ENCODE peak calls at places on chromosomes 2 and 18, in five cellular contexts. M, K, L, T and R are unnamed samples.

GRCh38 chr2:229586746-229587705 is 127.3 kb downstream of the DNER start:
- DNase-seq in M (peak), K (peak), L (peak), T (peak), R (peak)

GRCh38 chr2:168673265-168674222 is 128.9 kb upstream of the NOSTRIN start:
- DNase-seq in M (no peak), K (no peak), L (no peak), T (no peak), R (no peak)

GRCh38 chr18:13136689-13137040 is 81.9 kb upstream of the LDLRAD4 start:
- DNase-seq in M (peak), K (no peak), L (no peak), T (no peak), R (peak)

GRCh38 chr18:54883816-54884604 is 55.7 kb downstream of the RAB27B start:
- DNase-seq in M (no peak), K (peak), L (no peak), T (no peak), R (no peak)

GRCh38 chr18:66645983-66646382 is 42.1 kb upstream of the CDH19 start:
- DNase-seq in M (no peak), K (no peak), L (no peak), T (no peak), R (no peak)

GRCh38 chr2:33909945-33910344 is 310.8 kb upstream of the FAM98A start:
- DNase-seq in M (no peak), K (no peak), L (no peak), T (no peak), R (no peak)

GRCh38 chr18:32289480-32290075 is 99.7 kb downstream of the MEP1B start:
- DNase-seq in M (peak), K (peak), L (peak), T (peak), R (peak)

GRCh38 chr2:10285191-10285577 is 17.5 kb upstream of the HPCAL1 start:
- DNase-seq in M (no peak), K (no peak), L (no peak), T (no peak), R (no peak)

GRCh38 chr2:71647346-71647745 is 194.0 kb downstream of the DYSF start:
- DNase-seq in M (no peak), K (no peak), L (no peak), T (no peak), R (no peak)

GRCh38 chr2:157486596-157487270 is 42.8 kb upstream of the CYTIP start:
- DNase-seq in M (no peak), K (peak), L (no peak), T (no peak), R (no peak)

GRCh38 chr2:117858892-117859531 is 44.5 kb downstream of the DDX18 start:
- DNase-seq in M (peak), K (no peak), L (no peak), T (no peak), R (peak)

GRCh38 chr2:124024491-124025348 is at the start of gene CNTNAP5:
- DNase-seq in M (peak), K (no peak), L (peak), T (no peak), R (peak)

GRCh38 chr2:196172976-196173375 is 1.6 kb upstream of the STK17B start:
- DNase-seq in M (no peak), K (no peak), L (no peak), T (no peak), R (no peak)

GRCh38 chr2:60516383-60516811 is 37.1 kb downstream of the BCL11A start:
- DNase-seq in M (peak), K (peak), L (no peak), T (peak), R (no peak)

GRCh38 chr2:75464348-75464946 is 96.3 kb downstream of the EVA1A start:
- DNase-seq in M (no peak), K (peak), L (no peak), T (no peak), R (no peak)

GRCh38 chr2:54483426-54483825 is 27.3 kb downstream of the SPTBN1 start:
- DNase-seq in M (no peak), K (no peak), L (no peak), T (no peak), R (no peak)

GRCh38 chr2:33372940-33373553 is 103.4 kb upstream of the RASGRP3 start:
- DNase-seq in M (no peak), K (peak), L (peak), T (peak), R (no peak)

GRCh38 chr2:12389354-12390045 is 327.2 kb upstream of the TRIB2 start:
- DNase-seq in M (no peak), K (peak), L (no peak), T (peak), R (no peak)

GRCh38 chr2:1607971-1608688 is 136.2 kb downstream of the PXDN start:
- DNase-seq in M (no peak), K (peak), L (no peak), T (no peak), R (no peak)

GRCh38 chr2:209596275-209596674 is 172.4 kb downstream of the MAP2 start:
- DNase-seq in M (no peak), K (no peak), L (no peak), T (no peak), R (no peak)

DNA sequence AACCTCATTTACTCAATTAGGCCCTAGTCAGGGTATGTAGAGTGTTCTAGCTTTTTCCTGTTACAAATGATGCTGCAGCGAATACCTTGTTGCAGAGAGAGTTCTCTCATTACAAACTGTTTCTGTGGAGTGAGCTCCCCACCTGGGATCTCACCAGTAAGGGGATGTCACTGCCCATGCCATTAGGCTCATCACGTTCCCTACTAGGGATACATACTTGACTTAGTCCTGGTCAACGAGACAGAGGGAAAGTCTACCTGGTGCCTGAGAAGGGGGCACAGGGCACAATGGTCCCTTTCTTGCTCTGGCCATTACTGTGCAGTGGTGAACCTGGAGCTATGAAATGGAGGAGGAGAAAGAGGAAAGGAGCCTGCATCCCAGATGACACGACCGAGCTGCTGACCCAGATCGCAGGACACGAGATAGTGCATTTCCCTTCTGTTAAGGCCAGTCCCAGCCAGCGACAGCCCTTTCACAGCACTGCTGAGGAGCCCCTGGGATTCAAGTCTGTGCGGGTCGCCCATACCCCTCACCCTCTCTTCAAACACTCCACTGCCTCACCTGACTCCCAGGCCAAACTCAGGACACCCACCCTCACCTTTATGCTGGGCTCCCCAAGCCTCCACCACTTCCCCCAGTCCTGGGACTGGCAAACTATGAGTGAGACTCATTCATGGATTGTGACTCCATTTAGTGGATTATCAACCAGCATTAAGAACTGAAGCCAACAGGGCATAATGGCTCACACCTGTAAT is 16.0 kb downstream of the MALL start:
- DNase-seq in M (peak), K (no peak), L (no peak), T (no peak), R (peak)
- H2BK120ac ChIP-seq in M (no peak), K (peak), L (no peak), T (no peak), R (no peak)

DNA sequence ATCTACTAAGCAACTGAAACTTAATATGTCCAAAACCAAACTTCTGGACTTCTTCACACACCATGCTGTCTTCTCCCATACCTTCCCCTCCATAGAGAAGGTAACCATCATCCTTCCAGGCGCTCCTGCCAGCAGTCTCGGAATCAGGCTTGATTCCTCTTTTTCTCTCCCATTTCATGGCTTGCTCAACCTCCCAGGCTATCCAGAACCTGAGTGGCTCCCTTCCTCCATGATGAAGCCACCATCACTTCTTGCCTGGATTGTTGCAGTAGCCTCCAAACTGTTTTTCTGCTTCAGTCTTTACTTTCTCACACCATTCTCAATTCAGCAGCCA is 40.1 kb upstream of the NDUFV2 start:
- DNase-seq in M (no peak), K (no peak), L (no peak), T (no peak), R (no peak)
- H2BK120ac ChIP-seq in M (no peak), K (no peak), L (no peak), T (no peak), R (no peak)

GRCh38 chr2:65349863-65350262 is 82.5 kb downstream of the SPRED2 start:
- DNase-seq in M (no peak), K (peak), L (no peak), T (no peak), R (no peak)

GRCh38 chr2:65350714-65351113 is 81.7 kb downstream of the SPRED2 start:
- DNase-seq in M (peak), K (no peak), L (no peak), T (peak), R (no peak)

GRCh38 chr2:65351948-65352595 is 80.3 kb downstream of the SPRED2 start:
- DNase-seq in M (no peak), K (no peak), L (no peak), T (no peak), R (no peak)

GRCh38 chr2:65353046-65353445 is 79.4 kb downstream of the SPRED2 start:
- DNase-seq in M (peak), K (no peak), L (no peak), T (no peak), R (no peak)

GRCh38 chr2:65351234-65351947 is 81.0 kb downstream of the SPRED2 start:
- DNase-seq in M (no peak), K (peak), L (no peak), T (no peak), R (no peak)
- H2BK120ac ChIP-seq in M (no peak), K (no peak), L (no peak), T (no peak), R (no peak)

DNA sequence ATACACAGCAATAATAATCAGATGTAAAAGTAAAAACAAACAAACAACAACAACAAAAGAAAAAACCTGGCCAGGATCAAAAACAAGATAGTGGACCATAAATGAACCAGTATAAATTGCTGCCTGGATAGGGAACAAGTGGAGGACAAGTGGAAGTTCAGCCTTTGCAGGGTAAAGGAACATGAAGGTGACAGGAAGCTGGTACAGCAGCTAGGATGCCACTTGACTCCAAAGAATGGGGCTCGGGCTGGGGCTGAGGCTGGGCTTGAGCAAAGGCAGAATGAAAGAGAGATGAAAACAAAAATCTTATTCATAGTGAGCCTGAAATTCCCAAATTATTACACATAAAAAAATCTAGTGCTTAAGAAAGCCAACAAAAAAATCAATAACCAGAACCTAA is 146.5 kb downstream of the CDH2 start:
- DNase-seq in M (no peak), K (no peak), L (no peak), T (no peak), R (no peak)
- H2BK120ac ChIP-seq in M (no peak), K (no peak), L (no peak), T (no peak), R (no peak)

GRCh38 chr18:10017048-10017447 is 103.2 kb downstream of the VAPA start:
- DNase-seq in M (no peak), K (no peak), L (no peak), T (no peak), R (no peak)

GRCh38 chr18:10013621-10014543 is 100.1 kb downstream of the VAPA start:
- DNase-seq in M (no peak), K (no peak), L (no peak), T (no peak), R (no peak)

GRCh38 chr18:10015941-10016819 is 102.4 kb downstream of the VAPA start:
- DNase-seq in M (no peak), K (peak), L (no peak), T (peak), R (no peak)

GRCh38 chr18:10012526-10012925 is 98.7 kb downstream of the VAPA start:
- DNase-seq in M (no peak), K (no peak), L (no peak), T (no peak), R (no peak)

DNA sequence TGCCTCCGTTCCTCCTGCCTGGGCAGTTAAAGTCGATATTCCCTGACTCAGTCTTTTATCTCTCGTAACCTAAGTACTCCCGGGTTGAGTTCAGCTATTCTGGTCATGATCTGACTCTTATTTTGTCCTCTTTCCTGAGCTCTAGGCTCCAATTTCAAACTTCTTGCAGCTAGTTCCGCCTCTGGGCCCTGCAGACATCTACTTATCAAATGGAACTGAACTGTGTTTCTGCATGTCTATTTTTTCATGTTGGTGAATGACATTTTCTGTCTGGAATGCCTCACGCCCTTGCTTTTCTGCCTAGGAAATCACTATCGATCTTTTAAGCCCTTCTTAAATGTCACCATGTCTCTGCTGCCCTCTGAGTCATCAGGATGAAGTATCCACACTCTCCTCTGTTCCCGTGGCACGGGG is 101.5 kb downstream of the VAPA start:
- DNase-seq in M (no peak), K (peak), L (no peak), T (peak), R (no peak)
- H2BK120ac ChIP-seq in M (no peak), K (peak), L (no peak), T (no peak), R (no peak)

DNA sequence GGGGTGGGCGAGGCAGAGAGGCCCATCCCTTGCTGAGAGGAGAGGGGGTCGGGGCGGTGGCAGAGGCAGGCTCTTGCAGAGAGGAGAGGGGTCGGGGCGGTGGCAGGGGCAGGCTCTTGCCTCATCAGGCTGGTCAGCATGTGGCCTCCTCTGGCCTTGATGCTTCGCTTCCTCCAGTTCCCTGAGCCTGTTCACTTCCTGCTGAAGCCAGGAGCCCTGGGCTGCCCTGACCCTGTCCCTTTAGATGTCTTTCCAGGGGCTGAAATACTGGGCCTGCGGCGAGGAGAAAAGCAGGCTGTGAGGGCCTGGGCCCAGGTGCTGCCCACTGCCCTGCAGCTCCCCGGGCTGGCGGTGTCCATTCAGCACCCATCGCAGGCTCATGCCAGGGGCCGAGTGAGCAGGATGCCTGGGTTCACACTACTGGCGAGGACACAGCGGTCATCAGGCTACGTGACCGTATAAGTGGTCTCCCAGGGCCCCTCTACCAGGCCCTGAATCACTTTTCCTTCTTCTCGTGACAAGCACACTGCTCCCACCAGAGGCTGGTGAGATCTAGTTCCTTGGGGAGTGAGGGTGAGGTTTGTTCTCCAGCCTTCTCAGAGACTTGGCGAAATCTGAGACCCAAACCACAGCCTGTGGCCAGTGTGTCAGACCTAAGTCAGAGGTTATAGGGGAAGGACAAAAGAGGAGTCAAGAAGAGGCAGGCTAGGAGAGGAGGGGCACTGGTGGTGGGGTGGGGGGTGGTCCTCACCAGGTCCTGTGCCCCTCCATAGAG is 6.3 kb upstream of the SEMA4C start:
- DNase-seq in M (peak), K (peak), L (no peak), T (no peak), R (no peak)
- H2BK120ac ChIP-seq in M (no peak), K (no peak), L (peak), T (peak), R (no peak)

GRCh38 chr2:217661378-217661777 is 341.4 kb downstream of the TNS1 start:
- DNase-seq in M (no peak), K (no peak), L (no peak), T (no peak), R (no peak)

GRCh38 chr2:217664761-217665160 is 338.0 kb downstream of the TNS1 start:
- DNase-seq in M (no peak), K (peak), L (no peak), T (no peak), R (no peak)

GRCh38 chr2:217666338-217666737 is 336.5 kb downstream of the TNS1 start:
- DNase-seq in M (no peak), K (peak), L (no peak), T (peak), R (no peak)

GRCh38 chr2:217660423-217660822 is 342.4 kb downstream of the TNS1 start:
- DNase-seq in M (no peak), K (no peak), L (no peak), T (no peak), R (no peak)

GRCh38 chr2:217662984-217663602 is 339.7 kb downstream of the TNS1 start:
- DNase-seq in M (no peak), K (peak), L (no peak), T (no peak), R (no peak)
- H2BK120ac ChIP-seq in M (no peak), K (peak), L (no peak), T (no peak), R (no peak)